ENCODE peak calls at places on chromosomes 12 and 14, in eight cellular contexts. One of them, this sample, is unnamed.

GRCh38 chr14:73173092-73173735 is 36.9 kb downstream of the PSEN1 start:
- DNase-seq in brain microvascular endothelial cell: peak; percentile 20
- DNase-seq in cardiac fibroblast: peak; percentile 74
- DNase-seq in astrocyte of the spinal cord: peak; percentile 68
- DNase-seq in AG04450: peak; percentile 7
- DNase-seq in H1: no peak
- DNase-seq in pancreas: no peak
- DNase-seq in effector memory CD4-positive, alpha-beta T cell: no peak
- DNase-seq in this sample: no peak

GRCh38 chr12:39227218-39227617 is 215.7 kb downstream of the KIF21A start:
- DNase-seq in brain microvascular endothelial cell: no peak
- DNase-seq in cardiac fibroblast: no peak
- DNase-seq in astrocyte of the spinal cord: peak; percentile 67
- DNase-seq in AG04450: no peak
- DNase-seq in H1: no peak
- DNase-seq in pancreas: no peak
- DNase-seq in effector memory CD4-positive, alpha-beta T cell: no peak
- DNase-seq in this sample: no peak

GRCh38 chr14:51006781-51007211 is 62.5 kb upstream of the PYGL start:
- DNase-seq in brain microvascular endothelial cell: no peak
- DNase-seq in cardiac fibroblast: peak; percentile 77
- DNase-seq in astrocyte of the spinal cord: peak; percentile 68
- DNase-seq in AG04450: peak; percentile 8
- DNase-seq in H1: no peak
- DNase-seq in pancreas: no peak
- DNase-seq in effector memory CD4-positive, alpha-beta T cell: no peak
- DNase-seq in this sample: peak; percentile 79

GRCh38 chr14:95106966-95107365 is 50.4 kb downstream of the DICER1 start:
- DNase-seq in brain microvascular endothelial cell: no peak
- DNase-seq in cardiac fibroblast: peak; percentile 76
- DNase-seq in astrocyte of the spinal cord: no peak
- DNase-seq in AG04450: no peak
- DNase-seq in H1: no peak
- DNase-seq in pancreas: no peak
- DNase-seq in effector memory CD4-positive, alpha-beta T cell: no peak
- DNase-seq in this sample: peak; percentile 23

GRCh38 chr14:61188936-61189808 is 92.0 kb downstream of the TMEM30B start:
- DNase-seq in brain microvascular endothelial cell: peak; percentile 60
- DNase-seq in cardiac fibroblast: peak; percentile 81
- DNase-seq in astrocyte of the spinal cord: peak; percentile 90
- DNase-seq in AG04450: no peak
- DNase-seq in H1: peak; percentile 83
- DNase-seq in pancreas: peak; percentile 82
- DNase-seq in effector memory CD4-positive, alpha-beta T cell: no peak
- DNase-seq in this sample: peak; percentile 31

GRCh38 chr12:22687677-22688076 is 62.7 kb downstream of the ETNK1 start:
- DNase-seq in brain microvascular endothelial cell: peak; percentile 56
- DNase-seq in cardiac fibroblast: peak; percentile 84
- DNase-seq in astrocyte of the spinal cord: peak; percentile 87
- DNase-seq in AG04450: no peak
- DNase-seq in H1: no peak
- DNase-seq in pancreas: no peak
- DNase-seq in effector memory CD4-positive, alpha-beta T cell: no peak
- DNase-seq in this sample: no peak

GRCh38 chr14:22814945-22815713 is at the start of gene SLC7A7:
- DNase-seq in brain microvascular endothelial cell: no peak
- DNase-seq in cardiac fibroblast: peak; percentile 22
- DNase-seq in astrocyte of the spinal cord: no peak
- DNase-seq in AG04450: no peak
- DNase-seq in H1: no peak
- DNase-seq in pancreas: no peak
- DNase-seq in effector memory CD4-positive, alpha-beta T cell: no peak
- DNase-seq in this sample: no peak

GRCh38 chr12:32217354-32218310 is 111.0 kb downstream of the BICD1 start:
- DNase-seq in brain microvascular endothelial cell: peak; percentile 75
- DNase-seq in cardiac fibroblast: peak; percentile 83
- DNase-seq in astrocyte of the spinal cord: peak; percentile 59
- DNase-seq in AG04450: peak; percentile 32
- DNase-seq in H1: no peak
- DNase-seq in pancreas: no peak
- DNase-seq in effector memory CD4-positive, alpha-beta T cell: no peak
- DNase-seq in this sample: peak; percentile 55

GRCh38 chr12:64207453-64207852 is 14.6 kb downstream of the KICS2 start:
- DNase-seq in brain microvascular endothelial cell: no peak
- DNase-seq in cardiac fibroblast: no peak
- DNase-seq in astrocyte of the spinal cord: no peak
- DNase-seq in AG04450: no peak
- DNase-seq in H1: no peak
- DNase-seq in pancreas: no peak
- DNase-seq in effector memory CD4-positive, alpha-beta T cell: no peak
- DNase-seq in this sample: no peak

GRCh38 chr14:81986005-81986404 is 452.4 kb upstream of the SEL1L start:
- DNase-seq in brain microvascular endothelial cell: no peak
- DNase-seq in cardiac fibroblast: no peak
- DNase-seq in astrocyte of the spinal cord: no peak
- DNase-seq in AG04450: no peak
- DNase-seq in H1: no peak
- DNase-seq in pancreas: no peak
- DNase-seq in effector memory CD4-positive, alpha-beta T cell: no peak
- DNase-seq in this sample: no peak

GRCh38 chr12:97335093-97335492 is 127.5 kb upstream of the RMST start:
- DNase-seq in brain microvascular endothelial cell: no peak
- DNase-seq in cardiac fibroblast: no peak
- DNase-seq in astrocyte of the spinal cord: no peak
- DNase-seq in AG04450: no peak
- DNase-seq in H1: no peak
- DNase-seq in pancreas: no peak
- DNase-seq in effector memory CD4-positive, alpha-beta T cell: no peak
- DNase-seq in this sample: no peak

GRCh38 chr14:100780646-100781355 is 45.1 kb upstream of the MEG3 start:
- DNase-seq in brain microvascular endothelial cell: no peak
- DNase-seq in cardiac fibroblast: no peak
- DNase-seq in astrocyte of the spinal cord: no peak
- DNase-seq in AG04450: no peak
- DNase-seq in H1: no peak
- DNase-seq in pancreas: no peak
- DNase-seq in effector memory CD4-positive, alpha-beta T cell: no peak
- DNase-seq in this sample: no peak

GRCh38 chr14:20327005-20327869 is 5.8 kb downstream of the CCNB1IP1 start:
- DNase-seq in brain microvascular endothelial cell: peak; percentile 42
- DNase-seq in cardiac fibroblast: peak; percentile 84
- DNase-seq in astrocyte of the spinal cord: peak; percentile 74
- DNase-seq in AG04450: peak; percentile 54
- DNase-seq in H1: no peak
- DNase-seq in pancreas: no peak
- DNase-seq in effector memory CD4-positive, alpha-beta T cell: no peak
- DNase-seq in this sample: peak; percentile 19

GRCh38 chr12:30756074-30756473 is 1.3 kb upstream of the CAPRIN2 start:
- DNase-seq in brain microvascular endothelial cell: no peak
- DNase-seq in cardiac fibroblast: no peak
- DNase-seq in astrocyte of the spinal cord: no peak
- DNase-seq in AG04450: no peak
- DNase-seq in H1: no peak
- DNase-seq in pancreas: no peak
- DNase-seq in effector memory CD4-positive, alpha-beta T cell: no peak
- DNase-seq in this sample: no peak

GRCh38 chr12:27616356-27617150 is 79.7 kb upstream of the REP15 start:
- DNase-seq in brain microvascular endothelial cell: no peak
- DNase-seq in cardiac fibroblast: no peak
- DNase-seq in astrocyte of the spinal cord: no peak
- DNase-seq in AG04450: no peak
- DNase-seq in H1: no peak
- DNase-seq in pancreas: no peak
- DNase-seq in effector memory CD4-positive, alpha-beta T cell: no peak
- DNase-seq in this sample: no peak

GRCh38 chr14:101854366-101854765 is 92.9 kb downstream of the PPP2R5C start:
- DNase-seq in brain microvascular endothelial cell: no peak
- DNase-seq in cardiac fibroblast: no peak
- DNase-seq in astrocyte of the spinal cord: no peak
- DNase-seq in AG04450: no peak
- DNase-seq in H1: no peak
- DNase-seq in pancreas: no peak
- DNase-seq in effector memory CD4-positive, alpha-beta T cell: no peak
- DNase-seq in this sample: no peak

GRCh38 chr14:92951912-92952471 is 29.0 kb downstream of the CHGA start:
- DNase-seq in brain microvascular endothelial cell: peak; percentile 60
- DNase-seq in cardiac fibroblast: peak; percentile 74
- DNase-seq in astrocyte of the spinal cord: peak; percentile 56
- DNase-seq in AG04450: peak; percentile 18
- DNase-seq in H1: peak; percentile 96
- DNase-seq in pancreas: peak; percentile 94
- DNase-seq in effector memory CD4-positive, alpha-beta T cell: peak; percentile 41
- DNase-seq in this sample: no peak
- H3K4me3 ChIP-seq in brain microvascular endothelial cell: no peak overlapping the region
- H3K4me3 ChIP-seq in cardiac fibroblast: no peak overlapping the region
- H3K4me3 ChIP-seq in astrocyte of the spinal cord: no peak overlapping the region
- H3K4me3 ChIP-seq in AG04450: no peak overlapping the region
- H3K4me3 ChIP-seq in H1: no peak overlapping the region
- H3K4me3 ChIP-seq in pancreas: no peak overlapping the region
- H3K4me3 ChIP-seq in effector memory CD4-positive, alpha-beta T cell: no peak overlapping the region
- H3K4me3 ChIP-seq in this sample: no peak overlapping the region

DNA sequence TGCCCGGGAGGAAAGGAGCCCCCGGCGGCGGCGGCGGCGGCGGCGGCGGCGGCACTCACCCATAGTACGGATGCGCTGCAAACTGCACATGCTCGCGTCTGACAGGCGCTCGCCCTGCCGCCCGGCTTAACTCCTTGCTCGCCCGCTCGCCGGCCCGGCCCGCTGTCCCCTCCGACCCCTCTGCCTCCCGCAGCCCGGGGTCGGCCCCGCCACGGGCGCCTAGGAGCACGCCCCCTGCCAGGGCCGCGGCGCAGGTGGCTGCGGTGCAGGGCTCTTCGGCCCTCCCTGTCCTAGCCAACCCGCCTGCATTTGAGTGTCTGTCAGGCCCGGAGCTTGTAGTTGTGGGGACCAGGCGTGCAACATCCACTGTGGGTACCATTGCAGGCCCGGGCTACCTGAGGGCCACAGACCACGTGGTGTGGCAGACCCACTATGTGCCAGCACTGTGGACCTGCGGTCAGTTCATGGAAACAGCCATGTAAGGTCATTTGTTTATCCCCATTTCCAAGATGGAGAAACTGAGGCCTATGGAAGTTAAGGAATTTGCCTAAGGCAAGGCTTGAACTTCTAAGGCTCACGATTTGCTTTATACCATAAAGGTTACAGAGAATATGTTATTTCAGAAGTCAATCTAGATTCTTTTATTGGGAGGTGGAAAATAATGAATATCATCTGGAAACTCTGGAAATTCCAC is 17.6 kb upstream of the PLEKHH1 start:
- DNase-seq in brain microvascular endothelial cell: no peak
- DNase-seq in cardiac fibroblast: no peak
- DNase-seq in astrocyte of the spinal cord: no peak
- DNase-seq in AG04450: no peak
- DNase-seq in H1: peak; percentile 63
- DNase-seq in pancreas: peak; percentile 74
- DNase-seq in effector memory CD4-positive, alpha-beta T cell: no peak
- DNase-seq in this sample: no peak
- H3K4me3 ChIP-seq in brain microvascular endothelial cell: peak overlapping the region; percentile 60
- H3K4me3 ChIP-seq in cardiac fibroblast: peak overlapping the region; percentile 72
- H3K4me3 ChIP-seq in astrocyte of the spinal cord: peak overlapping the region; percentile 56
- H3K4me3 ChIP-seq in AG04450: peak overlapping the region; percentile 65
- H3K4me3 ChIP-seq in H1: peak overlapping the region; percentile 37
- H3K4me3 ChIP-seq in pancreas: peak overlapping the region; percentile 89
- H3K4me3 ChIP-seq in effector memory CD4-positive, alpha-beta T cell: peak overlapping the region; percentile 85
- H3K4me3 ChIP-seq in this sample: peak overlapping the region; percentile 64

GRCh38 chr14:91417134-91417982 is at the start of gene CCDC88C:
- DNase-seq in brain microvascular endothelial cell: no peak
- DNase-seq in cardiac fibroblast: no peak
- DNase-seq in astrocyte of the spinal cord: peak; percentile 23
- DNase-seq in AG04450: no peak
- DNase-seq in H1: peak; percentile 79
- DNase-seq in pancreas: peak; percentile 89
- DNase-seq in effector memory CD4-positive, alpha-beta T cell: peak; percentile 65
- DNase-seq in this sample: no peak

GRCh38 chr14:91417983-91418386 is 365 bp upstream of the CCDC88C start:
- DNase-seq in brain microvascular endothelial cell: no peak
- DNase-seq in cardiac fibroblast: no peak
- DNase-seq in astrocyte of the spinal cord: no peak
- DNase-seq in AG04450: no peak
- DNase-seq in H1: peak; percentile 82
- DNase-seq in pancreas: no peak
- DNase-seq in effector memory CD4-positive, alpha-beta T cell: peak; percentile 58
- DNase-seq in this sample: no peak

GRCh38 chr14:91419044-91419397 is 1.4 kb upstream of the CCDC88C start:
- DNase-seq in brain microvascular endothelial cell: no peak
- DNase-seq in cardiac fibroblast: no peak
- DNase-seq in astrocyte of the spinal cord: no peak
- DNase-seq in AG04450: no peak
- DNase-seq in H1: peak; percentile 47
- DNase-seq in pancreas: no peak
- DNase-seq in effector memory CD4-positive, alpha-beta T cell: no peak
- DNase-seq in this sample: no peak

GRCh38 chr14:91419451-91419850 is 1.8 kb upstream of the CCDC88C start:
- DNase-seq in brain microvascular endothelial cell: no peak
- DNase-seq in cardiac fibroblast: no peak
- DNase-seq in astrocyte of the spinal cord: no peak
- DNase-seq in AG04450: no peak
- DNase-seq in H1: no peak
- DNase-seq in pancreas: no peak
- DNase-seq in effector memory CD4-positive, alpha-beta T cell: no peak
- DNase-seq in this sample: no peak

DNA sequence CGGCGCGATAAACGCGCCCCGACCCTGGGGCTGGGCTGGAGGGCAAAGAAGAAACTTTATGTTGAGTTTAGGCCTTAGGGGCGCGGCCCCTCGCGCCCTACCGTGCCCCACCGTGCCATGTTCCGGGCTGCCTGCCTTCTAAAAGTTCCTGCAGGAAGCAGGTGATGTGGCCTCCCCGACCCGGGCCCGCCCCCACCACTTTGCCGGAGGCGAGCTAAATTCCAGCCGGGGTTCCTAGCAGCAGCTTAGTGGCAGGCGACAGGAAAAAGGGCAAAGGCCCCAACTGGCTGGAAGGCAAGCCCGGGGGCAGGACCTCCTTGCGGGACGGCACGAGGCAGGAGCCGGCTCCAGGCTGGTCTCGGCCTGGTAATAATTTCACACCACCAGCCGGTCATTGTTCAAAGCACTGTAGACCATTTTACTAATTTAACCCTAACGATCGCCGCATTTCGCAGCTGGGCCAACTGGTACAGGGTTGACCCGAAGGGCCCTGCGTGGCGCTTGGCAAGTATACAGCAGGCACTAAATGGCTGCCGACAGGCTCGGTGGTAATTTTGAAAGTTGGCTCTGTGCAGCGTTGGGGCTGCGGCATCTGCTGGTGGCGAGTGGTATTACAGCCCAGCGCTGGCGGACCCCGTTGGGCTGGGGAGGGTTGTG is 895 bp upstream of the CCDC88C start:
- DNase-seq in brain microvascular endothelial cell: peak; percentile 49
- DNase-seq in cardiac fibroblast: peak; percentile 50
- DNase-seq in astrocyte of the spinal cord: peak; percentile 40
- DNase-seq in AG04450: no peak
- DNase-seq in H1: peak; percentile 96
- DNase-seq in pancreas: peak; percentile 88
- DNase-seq in effector memory CD4-positive, alpha-beta T cell: peak; percentile 68
- DNase-seq in this sample: no peak
- H3K4me3 ChIP-seq in brain microvascular endothelial cell: peak overlapping the region; percentile 30
- H3K4me3 ChIP-seq in cardiac fibroblast: peak overlapping the region; percentile 26
- H3K4me3 ChIP-seq in astrocyte of the spinal cord: peak overlapping the region; percentile 18
- H3K4me3 ChIP-seq in AG04450: peak overlapping the region; percentile 37
- H3K4me3 ChIP-seq in H1: peak overlapping the region; percentile 35
- H3K4me3 ChIP-seq in pancreas: peak overlapping the region; percentile 86
- H3K4me3 ChIP-seq in effector memory CD4-positive, alpha-beta T cell: peak overlapping the region; percentile 8
- H3K4me3 ChIP-seq in this sample: peak overlapping the region; percentile 33

GRCh38 chr12:6963741-6964446 is 6.6 kb downstream of the PHB2 start:
- DNase-seq in brain microvascular endothelial cell: no peak
- DNase-seq in cardiac fibroblast: no peak
- DNase-seq in astrocyte of the spinal cord: no peak
- DNase-seq in AG04450: no peak
- DNase-seq in H1: no peak
- DNase-seq in pancreas: no peak
- DNase-seq in effector memory CD4-positive, alpha-beta T cell: no peak
- DNase-seq in this sample: no peak
- H3K4me3 ChIP-seq in brain microvascular endothelial cell: no peak overlapping the region
- H3K4me3 ChIP-seq in cardiac fibroblast: no peak overlapping the region
- H3K4me3 ChIP-seq in astrocyte of the spinal cord: no peak overlapping the region
- H3K4me3 ChIP-seq in AG04450: no peak overlapping the region
- H3K4me3 ChIP-seq in H1: peak overlapping the region; percentile 68
- H3K4me3 ChIP-seq in pancreas: peak overlapping the region; percentile 69
- H3K4me3 ChIP-seq in effector memory CD4-positive, alpha-beta T cell: no peak overlapping the region
- H3K4me3 ChIP-seq in this sample: no peak overlapping the region